ENCODE peak calls at places on chromosomes 11 and 22, in eight cellular contexts. One of them, this sample, is unnamed.

GRCh38 chr11:131002145-131002544 is 85.9 kb upstream of the SNX19 start:
- DNase-seq in heart left ventricle: no peak
- DNase-seq in CD8-positive, alpha-beta T cell: no peak
- DNase-seq in astrocyte of the cerebellum: no peak
- DNase-seq in cardiac fibroblast: no peak
- DNase-seq in A549: no peak
- DNase-seq in kidney: no peak
- DNase-seq in left ventricle myocardium inferior: no peak
- DNase-seq in this sample: no peak

GRCh38 chr11:19466314-19466713 is 225.6 kb upstream of the E2F8 start:
- DNase-seq in kidney: no peak
- DNase-seq in A549: no peak
- DNase-seq in astrocyte of the cerebellum: no peak
- DNase-seq in heart left ventricle: no peak
- DNase-seq in left ventricle myocardium inferior: no peak
- DNase-seq in CD8-positive, alpha-beta T cell: no peak
- DNase-seq in cardiac fibroblast: no peak
- DNase-seq in this sample: no peak

GRCh38 chr11:23988381-23989006 is 508.4 kb upstream of the LUZP2 start:
- DNase-seq in cardiac fibroblast: peak; percentile 53
- DNase-seq in left ventricle myocardium inferior: no peak
- DNase-seq in CD8-positive, alpha-beta T cell: no peak
- DNase-seq in heart left ventricle: no peak
- DNase-seq in A549: peak; percentile 7
- DNase-seq in kidney: no peak
- DNase-seq in astrocyte of the cerebellum: peak; percentile 79
- DNase-seq in this sample: no peak

GRCh38 chr11:18618341-18619025 is 15.7 kb downstream of the SPTY2D1 start:
- DNase-seq in left ventricle myocardium inferior: no peak
- DNase-seq in astrocyte of the cerebellum: no peak
- DNase-seq in heart left ventricle: no peak
- DNase-seq in A549: no peak
- DNase-seq in cardiac fibroblast: peak; percentile 84
- DNase-seq in CD8-positive, alpha-beta T cell: no peak
- DNase-seq in kidney: no peak
- DNase-seq in this sample: no peak

GRCh38 chr11:107821199-107821926 is 37.2 kb downstream of the SLC35F2 start:
- DNase-seq in heart left ventricle: no peak
- DNase-seq in left ventricle myocardium inferior: no peak
- DNase-seq in cardiac fibroblast: peak; percentile 32
- DNase-seq in kidney: no peak
- DNase-seq in CD8-positive, alpha-beta T cell: no peak
- DNase-seq in A549: no peak
- DNase-seq in astrocyte of the cerebellum: no peak
- DNase-seq in this sample: no peak

GRCh38 chr11:87038235-87038960 is 664 bp downstream of the TMEM135 start:
- DNase-seq in A549: no peak
- DNase-seq in CD8-positive, alpha-beta T cell: no peak
- DNase-seq in cardiac fibroblast: peak; percentile 21
- DNase-seq in kidney: no peak
- DNase-seq in left ventricle myocardium inferior: no peak
- DNase-seq in astrocyte of the cerebellum: no peak
- DNase-seq in heart left ventricle: no peak
- DNase-seq in this sample: no peak

GRCh38 chr22:17832665-17833064 is 58.4 kb upstream of the BID start:
- DNase-seq in CD8-positive, alpha-beta T cell: no peak
- DNase-seq in astrocyte of the cerebellum: no peak
- DNase-seq in heart left ventricle: peak; percentile 87
- DNase-seq in A549: no peak
- DNase-seq in kidney: no peak
- DNase-seq in left ventricle myocardium inferior: peak; percentile 45
- DNase-seq in cardiac fibroblast: no peak
- DNase-seq in this sample: no peak

GRCh38 chr11:90243534-90243933 is 20.7 kb upstream of the CHORDC1 start:
- DNase-seq in A549: no peak
- DNase-seq in astrocyte of the cerebellum: no peak
- DNase-seq in CD8-positive, alpha-beta T cell: no peak
- DNase-seq in cardiac fibroblast: no peak
- DNase-seq in heart left ventricle: no peak
- DNase-seq in left ventricle myocardium inferior: no peak
- DNase-seq in kidney: no peak
- DNase-seq in this sample: no peak

GRCh38 chr11:6617315-6617781 is 1.9 kb downstream of the TPP1 start:
- DNase-seq in A549: no peak
- DNase-seq in astrocyte of the cerebellum: no peak
- DNase-seq in heart left ventricle: no peak
- DNase-seq in left ventricle myocardium inferior: no peak
- DNase-seq in kidney: peak; percentile 46
- DNase-seq in CD8-positive, alpha-beta T cell: no peak
- DNase-seq in cardiac fibroblast: no peak
- DNase-seq in this sample: no peak

GRCh38 chr22:25641650-25642049 is 77.2 kb downstream of the GRK3 start:
- DNase-seq in astrocyte of the cerebellum: no peak
- DNase-seq in heart left ventricle: no peak
- DNase-seq in left ventricle myocardium inferior: no peak
- DNase-seq in CD8-positive, alpha-beta T cell: no peak
- DNase-seq in A549: no peak
- DNase-seq in cardiac fibroblast: no peak
- DNase-seq in kidney: no peak
- DNase-seq in this sample: no peak

GRCh38 chr11:118907051-118907748 is 18.5 kb downstream of the BCL9L start:
- DNase-seq in heart left ventricle: peak; percentile 83
- DNase-seq in CD8-positive, alpha-beta T cell: peak; percentile 81
- DNase-seq in A549: peak; percentile 82
- DNase-seq in kidney: peak; percentile 91
- DNase-seq in left ventricle myocardium inferior: peak; percentile 81
- DNase-seq in astrocyte of the cerebellum: no peak
- DNase-seq in cardiac fibroblast: peak; percentile 79
- DNase-seq in this sample: no peak

GRCh38 chr11:74754507-74755255 is 6.0 kb downstream of the RNF169 start:
- DNase-seq in CD8-positive, alpha-beta T cell: no peak
- DNase-seq in left ventricle myocardium inferior: no peak
- DNase-seq in kidney: no peak
- DNase-seq in astrocyte of the cerebellum: peak; percentile 57
- DNase-seq in cardiac fibroblast: peak; percentile 82
- DNase-seq in A549: peak; percentile 38
- DNase-seq in heart left ventricle: no peak
- DNase-seq in this sample: no peak

GRCh38 chr11:123973816-123974215 is 3.8 kb downstream of the OR10S1 start:
- DNase-seq in heart left ventricle: no peak
- DNase-seq in CD8-positive, alpha-beta T cell: no peak
- DNase-seq in A549: no peak
- DNase-seq in kidney: no peak
- DNase-seq in astrocyte of the cerebellum: peak; percentile 43
- DNase-seq in left ventricle myocardium inferior: no peak
- DNase-seq in cardiac fibroblast: peak; percentile 80
- DNase-seq in this sample: no peak

GRCh38 chr11:106594751-106595351 is 423.4 kb downstream of the GUCY1A2 start:
- DNase-seq in heart left ventricle: no peak
- DNase-seq in left ventricle myocardium inferior: no peak
- DNase-seq in cardiac fibroblast: no peak
- DNase-seq in astrocyte of the cerebellum: no peak
- DNase-seq in A549: no peak
- DNase-seq in kidney: no peak
- DNase-seq in CD8-positive, alpha-beta T cell: no peak
- DNase-seq in this sample: no peak

GRCh38 chr11:942853-943252 is 17.2 kb downstream of the AP2A2 start:
- DNase-seq in CD8-positive, alpha-beta T cell: no peak
- DNase-seq in left ventricle myocardium inferior: no peak
- DNase-seq in kidney: no peak
- DNase-seq in astrocyte of the cerebellum: no peak
- DNase-seq in A549: no peak
- DNase-seq in cardiac fibroblast: peak; percentile 72
- DNase-seq in heart left ventricle: no peak
- DNase-seq in this sample: no peak

GRCh38 chr11:100863080-100863581 is 176.0 kb downstream of the ARHGAP42 start:
- DNase-seq in heart left ventricle: peak; percentile 53
- DNase-seq in cardiac fibroblast: peak; percentile 85
- DNase-seq in astrocyte of the cerebellum: peak; percentile 95
- DNase-seq in kidney: peak; percentile 26
- DNase-seq in left ventricle myocardium inferior: no peak
- DNase-seq in A549: peak; percentile 19
- DNase-seq in CD8-positive, alpha-beta T cell: no peak
- DNase-seq in this sample: peak; percentile 86

GRCh38 chr11:77080643-77081210 is 14.0 kb downstream of the CAPN5 start:
- DNase-seq in heart left ventricle: peak; percentile 25
- DNase-seq in left ventricle myocardium inferior: no peak
- DNase-seq in A549: no peak
- DNase-seq in cardiac fibroblast: peak; percentile 26
- DNase-seq in kidney: peak; percentile 28
- DNase-seq in astrocyte of the cerebellum: no peak
- DNase-seq in CD8-positive, alpha-beta T cell: no peak
- DNase-seq in this sample: no peak

GRCh38 chr11:16086229-16086628 is 270.1 kb downstream of the SOX6 start:
- DNase-seq in CD8-positive, alpha-beta T cell: no peak
- DNase-seq in left ventricle myocardium inferior: no peak
- DNase-seq in astrocyte of the cerebellum: peak; percentile 5
- DNase-seq in kidney: no peak
- DNase-seq in A549: no peak
- DNase-seq in heart left ventricle: peak; percentile 19
- DNase-seq in cardiac fibroblast: no peak
- DNase-seq in this sample: no peak

GRCh38 chr11:44306469-44307244 is 3.3 kb downstream of the ALX4 start:
- DNase-seq in kidney: no peak
- DNase-seq in astrocyte of the cerebellum: no peak
- DNase-seq in cardiac fibroblast: no peak
- DNase-seq in heart left ventricle: no peak
- DNase-seq in left ventricle myocardium inferior: no peak
- DNase-seq in A549: no peak
- DNase-seq in CD8-positive, alpha-beta T cell: no peak
- DNase-seq in this sample: no peak
- H3K4me3 ChIP-seq in kidney: no peak overlapping the region
- H3K4me3 ChIP-seq in astrocyte of the cerebellum: no peak overlapping the region
- H3K4me3 ChIP-seq in cardiac fibroblast: no peak overlapping the region
- H3K4me3 ChIP-seq in heart left ventricle: no peak overlapping the region
- H3K4me3 ChIP-seq in left ventricle myocardium inferior: peak overlapping the region; percentile 66
- H3K4me3 ChIP-seq in A549: no peak overlapping the region
- H3K4me3 ChIP-seq in CD8-positive, alpha-beta T cell: peak overlapping the region; percentile 66
- H3K4me3 ChIP-seq in this sample: peak overlapping the region; percentile 39

GRCh38 chr22:39117585-39118191 is 20.6 kb downstream of the APOBEC3H start:
- DNase-seq in heart left ventricle: no peak
- DNase-seq in astrocyte of the cerebellum: peak; percentile 26
- DNase-seq in left ventricle myocardium inferior: no peak
- DNase-seq in CD8-positive, alpha-beta T cell: peak; percentile 49
- DNase-seq in cardiac fibroblast: peak; percentile 70
- DNase-seq in A549: peak; percentile 55
- DNase-seq in kidney: no peak
- DNase-seq in this sample: no peak

GRCh38 chr22:39115976-39116621 is 19.1 kb downstream of the APOBEC3H start:
- DNase-seq in astrocyte of the cerebellum: no peak
- DNase-seq in kidney: no peak
- DNase-seq in cardiac fibroblast: no peak
- DNase-seq in heart left ventricle: no peak
- DNase-seq in A549: no peak
- DNase-seq in CD8-positive, alpha-beta T cell: no peak
- DNase-seq in left ventricle myocardium inferior: no peak
- DNase-seq in this sample: no peak

GRCh38 chr22:39115570-39115969 is 18.5 kb downstream of the APOBEC3H start:
- DNase-seq in heart left ventricle: no peak
- DNase-seq in cardiac fibroblast: no peak
- DNase-seq in astrocyte of the cerebellum: no peak
- DNase-seq in A549: no peak
- DNase-seq in left ventricle myocardium inferior: no peak
- DNase-seq in CD8-positive, alpha-beta T cell: no peak
- DNase-seq in kidney: no peak
- DNase-seq in this sample: no peak

GRCh38 chr22:39110631-39111561 is 13.9 kb downstream of the APOBEC3H start:
- DNase-seq in CD8-positive, alpha-beta T cell: no peak
- DNase-seq in astrocyte of the cerebellum: no peak
- DNase-seq in heart left ventricle: no peak
- DNase-seq in kidney: no peak
- DNase-seq in cardiac fibroblast: no peak
- DNase-seq in left ventricle myocardium inferior: no peak
- DNase-seq in A549: no peak
- DNase-seq in this sample: no peak

DNA sequence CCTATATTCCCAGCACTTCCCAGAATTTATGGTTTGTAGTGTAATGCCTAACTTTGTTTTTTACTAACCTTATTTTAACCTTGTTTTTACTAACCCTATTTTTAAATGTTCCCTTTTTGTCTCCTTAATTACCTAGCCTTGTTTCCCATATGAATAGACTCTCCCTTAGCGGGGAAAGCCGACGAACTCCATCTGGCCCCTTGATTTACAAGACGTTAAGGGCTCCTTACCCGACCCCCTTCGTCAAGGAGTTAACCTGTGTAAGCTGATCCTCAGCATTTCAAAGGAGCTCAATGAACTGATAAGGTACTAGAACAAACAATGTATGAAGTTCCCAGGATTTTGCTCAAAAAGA is 17.1 kb downstream of the APOBEC3H start:
- DNase-seq in CD8-positive, alpha-beta T cell: no peak
- DNase-seq in kidney: no peak
- DNase-seq in cardiac fibroblast: no peak
- DNase-seq in astrocyte of the cerebellum: no peak
- DNase-seq in heart left ventricle: no peak
- DNase-seq in left ventricle myocardium inferior: no peak
- DNase-seq in A549: no peak
- DNase-seq in this sample: no peak
- H3K4me3 ChIP-seq in CD8-positive, alpha-beta T cell: no peak overlapping the region
- H3K4me3 ChIP-seq in kidney: no peak overlapping the region
- H3K4me3 ChIP-seq in cardiac fibroblast: no peak overlapping the region
- H3K4me3 ChIP-seq in astrocyte of the cerebellum: no peak overlapping the region
- H3K4me3 ChIP-seq in heart left ventricle: no peak overlapping the region
- H3K4me3 ChIP-seq in left ventricle myocardium inferior: no peak overlapping the region
- H3K4me3 ChIP-seq in A549: no peak overlapping the region
- H3K4me3 ChIP-seq in this sample: no peak overlapping the region

DNA sequence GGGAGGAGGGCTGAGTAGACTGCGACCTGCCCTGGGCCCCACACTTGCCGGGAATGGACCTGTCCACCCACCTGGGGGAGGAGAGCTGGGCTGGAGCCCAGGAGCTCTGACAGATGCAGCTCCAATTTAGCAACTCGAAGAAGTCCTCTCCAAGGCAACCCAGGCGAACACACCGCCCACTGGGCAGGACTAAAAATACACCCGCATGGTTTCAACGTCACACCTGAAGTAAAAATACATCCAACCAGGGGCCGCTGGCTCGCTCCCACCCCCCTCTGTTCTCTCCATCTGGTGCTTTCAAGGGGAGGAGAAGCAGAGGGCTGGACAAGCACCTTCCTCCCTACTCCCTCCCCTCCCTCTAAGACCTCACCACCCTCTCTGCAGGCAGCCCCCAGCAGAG is 119.9 kb downstream of the FEZ1 start:
- DNase-seq in left ventricle myocardium inferior: peak; percentile 78
- DNase-seq in astrocyte of the cerebellum: no peak
- DNase-seq in CD8-positive, alpha-beta T cell: no peak
- DNase-seq in A549: no peak
- DNase-seq in kidney: no peak
- DNase-seq in heart left ventricle: peak; percentile 92
- DNase-seq in cardiac fibroblast: peak; percentile 47
- DNase-seq in this sample: no peak
- H3K4me3 ChIP-seq in left ventricle myocardium inferior: no peak overlapping the region
- H3K4me3 ChIP-seq in astrocyte of the cerebellum: no peak overlapping the region
- H3K4me3 ChIP-seq in CD8-positive, alpha-beta T cell: no peak overlapping the region
- H3K4me3 ChIP-seq in A549: no peak overlapping the region
- H3K4me3 ChIP-seq in kidney: no peak overlapping the region
- H3K4me3 ChIP-seq in heart left ventricle: no peak overlapping the region
- H3K4me3 ChIP-seq in cardiac fibroblast: no peak overlapping the region
- H3K4me3 ChIP-seq in this sample: no peak overlapping the region

GRCh38 chr11:73350908-73351636 is 25.1 kb upstream of the RELT start:
- DNase-seq in left ventricle myocardium inferior: peak; percentile 46
- DNase-seq in kidney: no peak
- DNase-seq in cardiac fibroblast: peak; percentile 87
- DNase-seq in CD8-positive, alpha-beta T cell: peak; percentile 36
- DNase-seq in A549: peak; percentile 73
- DNase-seq in heart left ventricle: no peak
- DNase-seq in astrocyte of the cerebellum: peak; percentile 60
- DNase-seq in this sample: no peak
- H3K4me3 ChIP-seq in left ventricle myocardium inferior: no peak overlapping the region
- H3K4me3 ChIP-seq in kidney: no peak overlapping the region
- H3K4me3 ChIP-seq in cardiac fibroblast: no peak overlapping the region
- H3K4me3 ChIP-seq in CD8-positive, alpha-beta T cell: no peak overlapping the region
- H3K4me3 ChIP-seq in A549: no peak overlapping the region
- H3K4me3 ChIP-seq in heart left ventricle: no peak overlapping the region
- H3K4me3 ChIP-seq in astrocyte of the cerebellum: no peak overlapping the region
- H3K4me3 ChIP-seq in this sample: no peak overlapping the region

This sample was measured in HFF-Myc.